ENCODE peak calls at places on chromosomes 7 and 10, in eight cellular contexts. Q, U, I, B, S, D, F and H are unnamed samples.

GRCh38 chr7:48140001-48140681 is 31.1 kb upstream of the ABCA13 start:
- DNase-seq in D (no peak), U (peak; percentile 33), Q (no peak), S (no peak), F (no peak), I (no peak), B (no peak), H (no peak)

GRCh38 chr7:122311719-122312118 is 7.2 kb upstream of the FEZF1 start:
- DNase-seq in B (no peak), U (no peak), I (no peak), D (no peak), Q (no peak), S (no peak), F (no peak), H (peak; percentile 52)

GRCh38 chr7:28473567-28474266 is 61.4 kb downstream of the CREB5 start:
- DNase-seq in B (no peak), Q (peak; percentile 26), I (no peak), U (peak; percentile 45), S (no peak), F (no peak), D (no peak), H (peak; percentile 56)

GRCh38 chr7:43295429-43295828 is 183.0 kb downstream of the HECW1 start:
- DNase-seq in S (no peak), I (no peak), D (no peak), F (no peak), B (no peak), Q (no peak), U (no peak), H (no peak)

GRCh38 chr7:108380527-108380926 is 75.7 kb downstream of the NRCAM start:
- DNase-seq in Q (no peak), B (no peak), D (no peak), I (no peak), S (no peak), F (no peak), U (no peak), H (no peak)

GRCh38 chr10:7686351-7687171 is 16.6 kb upstream of the ITIH2 start:
- DNase-seq in S (no peak), D (no peak), Q (no peak), B (no peak), F (no peak), U (no peak), I (no peak), H (no peak)

GRCh38 chr10:3764626-3765375 is 20.2 kb downstream of the KLF6 start:
- DNase-seq in D (no peak), I (peak; percentile 43), U (no peak), S (no peak), F (no peak), Q (no peak), B (no peak), H (no peak)

GRCh38 chr10:35216303-35216905 is 89.8 kb downstream of the CREM start:
- DNase-seq in I (no peak), S (no peak), U (no peak), B (no peak), Q (peak; percentile 39), D (no peak), F (no peak), H (no peak)

GRCh38 chr10:44316187-44316921 is 68.5 kb downstream of the CXCL12 start:
- DNase-seq in Q (no peak), D (no peak), I (no peak), B (peak; percentile 75), F (no peak), S (no peak), U (peak; percentile 23), H (no peak)

GRCh38 chr7:47292832-47293309 is 289.0 kb downstream of the TNS3 start:
- DNase-seq in Q (no peak), F (no peak), U (no peak), B (no peak), D (no peak), S (no peak), I (no peak), H (no peak)

GRCh38 chr7:98227939-98228338 is 16.7 kb downstream of the BHLHA15 start:
- DNase-seq in F (no peak), U (no peak), D (peak; percentile 53), Q (no peak), S (no peak), B (no peak), I (no peak), H (no peak)

GRCh38 chr10:84537447-84537931 is 209.1 kb downstream of the CCSER2 start:
- DNase-seq in S (peak; percentile 67), I (peak; percentile 40), F (no peak), B (peak; percentile 40), D (no peak), U (peak; percentile 83), Q (peak; percentile 32), H (peak; percentile 82)

GRCh38 chr10:49696311-49696710 is 16.9 kb downstream of the C10orf53 start:
- DNase-seq in D (no peak), U (no peak), B (no peak), S (no peak), I (no peak), F (no peak), Q (no peak), H (no peak)

GRCh38 chr10:102611514-102612095 is 32.7 kb upstream of the TRIM8 start:
- DNase-seq in U (peak; percentile 71), I (no peak), S (no peak), D (peak; percentile 13), F (no peak), Q (no peak), B (no peak), H (no peak)

GRCh38 chr10:102647433-102648268 is 3.4 kb downstream of the TRIM8 start:
- DNase-seq in Q (no peak), F (no peak), D (no peak), S (no peak), U (peak; percentile 23), I (no peak), B (no peak), H (peak; percentile 46)

GRCh38 chr7:78326870-78327269 is 528.3 kb downstream of the PHTF2 start:
- DNase-seq in S (no peak), I (no peak), D (no peak), U (peak; percentile 47), Q (no peak), B (no peak), F (no peak), H (peak; percentile 36)
- H3K27ac ChIP-seq in S (no peak overlapping the region), I (no peak overlapping the region), D (no peak overlapping the region), U (peak overlapping the region; percentile 45), Q (no peak overlapping the region), B (no peak overlapping the region), F (no peak overlapping the region), H (no peak overlapping the region)

GRCh38 chr10:68329506-68329861 is 2.4 kb upstream of the HNRNPH3 start:
- DNase-seq in U (no peak), F (no peak), D (no peak), I (no peak), S (no peak), Q (no peak), B (no peak), H (no peak)

GRCh38 chr10:68332259-68333057 is at the start of gene PBLD:
- DNase-seq in D (peak; percentile 64), F (peak; percentile 38), S (peak; percentile 48), U (peak; percentile 86), Q (peak; percentile 71), I (peak; percentile 57), B (peak; percentile 43), H (peak; percentile 78)

GRCh38 chr10:68331455-68332258 is at the start of gene HNRNPH3:
- DNase-seq in Q (peak; percentile 96), D (peak; percentile 97), F (peak; percentile 99), I (peak; percentile 99), S (peak; percentile 90), U (peak; percentile 100), B (peak; percentile 92), H (peak; percentile 98)

GRCh38 chr10:68330852-68331454 is 911 bp upstream of the HNRNPH3 start:
- DNase-seq in D (no peak), B (no peak), F (no peak), S (no peak), U (peak; percentile 71), Q (peak; percentile 46), I (peak; percentile 21), H (peak; percentile 38)

DNA sequence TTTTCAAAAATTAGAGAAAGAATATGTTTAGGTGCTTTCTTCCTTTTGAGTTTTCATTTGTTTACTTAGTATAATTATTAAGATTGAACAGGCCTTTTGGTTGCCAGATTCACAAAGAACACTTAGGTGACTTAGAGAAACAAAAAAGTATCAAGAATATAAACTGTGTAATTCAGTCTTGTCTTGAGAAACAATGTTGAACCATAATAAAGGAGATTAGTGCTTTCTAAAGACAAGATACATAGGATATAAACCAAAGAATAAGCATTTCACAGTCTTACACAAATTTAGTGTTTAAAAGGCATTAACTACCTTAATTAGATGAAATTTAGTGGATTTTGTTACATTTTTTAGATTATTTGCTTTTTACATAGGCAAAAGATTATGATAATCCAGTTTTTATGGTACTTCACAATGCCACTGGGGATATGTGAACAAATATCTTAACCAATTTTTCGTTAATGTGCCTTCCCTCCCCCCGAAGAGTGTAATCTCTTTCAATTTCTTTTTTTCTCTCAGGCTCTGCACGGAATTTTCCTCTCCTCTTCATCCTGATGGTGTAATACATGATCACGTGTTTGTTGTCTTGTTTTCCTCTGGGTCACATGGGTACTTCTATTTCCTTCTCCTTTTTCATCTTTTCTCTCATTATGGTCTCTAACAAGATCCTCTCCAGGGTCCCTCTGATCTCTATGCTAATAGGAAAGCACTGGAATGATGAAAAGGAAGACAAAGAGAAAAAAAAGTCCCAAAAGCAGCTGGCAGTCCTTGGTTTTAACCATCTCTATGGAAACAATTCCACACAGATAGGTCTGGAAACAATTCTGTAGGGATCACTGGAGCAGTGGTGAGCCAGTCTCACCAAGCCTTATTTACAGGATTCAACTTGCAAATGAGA is 3.7 kb upstream of the HNRNPH3 start:
- DNase-seq in B (peak; percentile 16), I (no peak), F (no peak), U (peak; percentile 90), D (no peak), Q (no peak), S (peak; percentile 73), H (no peak)
- H3K4me3 ChIP-seq in B (no peak overlapping the region), I (no peak overlapping the region), F (no peak overlapping the region), U (peak overlapping the region; percentile 54), D (no peak overlapping the region), Q (peak overlapping the region; percentile 14), S (peak overlapping the region; percentile 24), H (no peak overlapping the region)

GRCh38 chr10:126956712-126957108 is 51.5 kb downstream of the DOCK1 start:
- DNase-seq in I (no peak), U (no peak), S (no peak), B (no peak), D (no peak), Q (no peak), F (no peak), H (no peak)
- H3K27ac ChIP-seq in I (no peak overlapping the region), U (no peak overlapping the region), S (no peak overlapping the region), B (no peak overlapping the region), D (no peak overlapping the region), Q (no peak overlapping the region), F (no peak overlapping the region), H (no peak overlapping the region)

GRCh38 chr10:31133628-31134302 is 102.1 kb upstream of the ZNF438 start:
- DNase-seq in F (peak; percentile 53), Q (peak; percentile 70), U (peak; percentile 53), D (no peak), B (no peak), S (no peak), I (peak; percentile 68), H (peak; percentile 94)

GRCh38 chr10:31136386-31136785 is 104.7 kb upstream of the ZNF438 start:
- DNase-seq in D (no peak), I (no peak), F (no peak), B (no peak), Q (no peak), S (no peak), U (no peak), H (no peak)

GRCh38 chr10:31134303-31134928 is 102.8 kb upstream of the ZNF438 start:
- DNase-seq in S (no peak), I (no peak), Q (no peak), B (no peak), U (peak; percentile 58), D (no peak), F (no peak), H (no peak)

GRCh38 chr10:31132681-31133239 is 101.1 kb upstream of the ZNF438 start:
- DNase-seq in F (no peak), U (no peak), B (no peak), Q (no peak), I (no peak), S (no peak), D (no peak), H (no peak)

GRCh38 chr10:31133251-31133627 is 101.6 kb upstream of the ZNF438 start:
- DNase-seq in I (no peak), U (no peak), B (no peak), S (no peak), F (no peak), Q (no peak), D (no peak), H (no peak)
- H3K4me3 ChIP-seq in I (peak overlapping the region; percentile 67), U (no peak overlapping the region), B (no peak overlapping the region), S (no peak overlapping the region), F (peak overlapping the region; percentile 53), Q (peak overlapping the region; percentile 55), D (no peak overlapping the region), H (no peak overlapping the region)